ENCODE peak calls at places on chromosomes 13 and 19, in four cellular contexts. J, G, R and F are unnamed samples.

GRCh38 chr19:47176627-47177090 is 46.0 kb downstream of the SAE1 start:
- DNase-seq in J (no peak), R (no peak), G (no peak), F (no peak)

GRCh38 chr19:16369664-16370576 is 45.3 kb downstream of the KLF2 start:
- DNase-seq in G (no peak), J (no peak), R (no peak), F (no peak)

GRCh38 chr19:10878253-10878652 is 6.9 kb downstream of the CARM1 start:
- DNase-seq in J (no peak), G (no peak), R (no peak), F (no peak)

GRCh38 chr13:51912091-51912490 is 50.3 kb downstream of the CCDC70 start:
- DNase-seq in J (no peak), G (no peak), R (no peak), F (no peak)

GRCh38 chr13:21683034-21683733 is 12.3 kb downstream of the FGF9 start:
- DNase-seq in J (no peak), R (no peak), G (no peak), F (no peak)

GRCh38 chr13:33276581-33276980 is 9.0 kb downstream of the STARD13 start:
- DNase-seq in J (no peak), R (no peak), G (no peak), F (no peak)

GRCh38 chr19:52991484-52991883 is 22.2 kb upstream of the ERVV-1 start:
- DNase-seq in G (no peak), R (no peak), J (no peak), F (no peak)

GRCh38 chr19:38711726-38712153 is 32.5 kb downstream of the CAPN12 start:
- DNase-seq in R (no peak), G (no peak), J (no peak), F (no peak)

GRCh38 chr19:35106898-35107540 is 8.6 kb upstream of the FXYD3 start:
- DNase-seq in J (no peak), G (no peak), R (no peak), F (no peak)

GRCh38 chr13:82688400-82688999 is 1193.8 kb downstream of the SLITRK1 start:
- DNase-seq in R (no peak), J (no peak), G (no peak), F (no peak)

GRCh38 chr13:61777281-61777680 is 361.6 kb upstream of the PCDH20 start:
- DNase-seq in J (no peak), G (no peak), R (no peak), F (no peak)

GRCh38 chr19:3670258-3670795 is 29.9 kb downstream of the PIP5K1C start:
- DNase-seq in J (no peak), G (no peak), R (no peak), F (no peak)

GRCh38 chr13:98468352-98468751 is 108.6 kb downstream of the STK24 start:
- DNase-seq in J (no peak), R (no peak), G (no peak), F (no peak)
- TF ChIP-seq CHD2 in J (no peak), R (no peak), G (no peak), F (no peak)

DNA sequence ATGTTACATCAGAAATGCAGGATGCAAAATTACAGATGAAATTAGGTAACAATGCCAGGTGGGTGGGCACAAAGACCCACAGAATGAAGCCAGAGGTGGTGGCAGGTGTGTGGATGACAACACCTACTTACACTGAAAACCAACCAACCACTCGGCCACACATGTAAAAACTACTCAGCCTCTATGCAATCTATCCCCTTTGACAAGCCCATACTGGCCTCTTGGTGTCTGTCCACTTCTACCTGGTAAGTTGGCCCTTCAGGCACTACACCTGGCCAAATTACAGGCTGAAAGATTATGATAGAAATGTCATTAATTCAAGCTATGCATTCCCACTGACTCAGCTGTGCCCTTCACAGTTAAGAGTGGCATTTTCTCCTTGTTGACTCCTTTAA is 50.0 kb downstream of the BRD4 start:
- DNase-seq in R (no peak), J (no peak), G (no peak), F (no peak)
- TF ChIP-seq CHD2 in R (no peak), J (no peak), G (no peak), F (no peak)

GRCh38 chr19:2049741-2050348 is 1.2 kb downstream of the MKNK2 start:
- DNase-seq in G (no peak), R (no peak), J (peak; percentile 75), F (no peak)
- TF ChIP-seq CHD2 in G (no peak), R (no peak), J (no peak), F (no peak)

GRCh38 chr13:101627556-101627943 is 175.1 kb downstream of the ITGBL1 start:
- DNase-seq in R (no peak), J (no peak), G (no peak), F (no peak)
- TF ChIP-seq CHD2 in R (no peak), J (no peak), G (no peak), F (no peak)

GRCh38 chr13:36438594-36439483 is 6.5 kb downstream of the CCNA1 start:
- DNase-seq in J (no peak), R (no peak), G (no peak), F (no peak)
- TF ChIP-seq CHD2 in J (no peak), R (no peak), G (no peak), F (no peak)

DNA sequence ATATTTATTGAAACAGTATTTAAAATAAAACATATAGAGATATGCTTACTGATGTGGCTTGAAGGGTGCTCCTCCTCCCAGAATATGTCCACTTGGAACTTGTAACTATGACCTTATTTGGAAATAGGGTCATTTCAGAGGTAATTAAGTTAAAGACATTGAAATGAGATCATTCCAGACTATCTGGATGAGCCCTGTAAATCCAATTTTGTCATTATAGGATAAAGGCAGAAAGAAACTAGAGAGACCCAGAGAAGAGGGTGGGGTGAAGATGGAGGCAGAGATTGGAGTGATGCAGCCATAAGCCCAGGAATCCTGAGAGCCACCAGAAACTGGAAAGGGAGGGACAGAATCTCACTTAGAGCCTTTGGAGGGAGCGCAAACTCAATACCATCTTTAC is 243.2 kb downstream of the OXGR1 start:
- DNase-seq in J (no peak), G (no peak), R (no peak), F (no peak)
- TF ChIP-seq CHD2 in J (no peak), G (no peak), R (no peak), F (no peak)

DNA sequence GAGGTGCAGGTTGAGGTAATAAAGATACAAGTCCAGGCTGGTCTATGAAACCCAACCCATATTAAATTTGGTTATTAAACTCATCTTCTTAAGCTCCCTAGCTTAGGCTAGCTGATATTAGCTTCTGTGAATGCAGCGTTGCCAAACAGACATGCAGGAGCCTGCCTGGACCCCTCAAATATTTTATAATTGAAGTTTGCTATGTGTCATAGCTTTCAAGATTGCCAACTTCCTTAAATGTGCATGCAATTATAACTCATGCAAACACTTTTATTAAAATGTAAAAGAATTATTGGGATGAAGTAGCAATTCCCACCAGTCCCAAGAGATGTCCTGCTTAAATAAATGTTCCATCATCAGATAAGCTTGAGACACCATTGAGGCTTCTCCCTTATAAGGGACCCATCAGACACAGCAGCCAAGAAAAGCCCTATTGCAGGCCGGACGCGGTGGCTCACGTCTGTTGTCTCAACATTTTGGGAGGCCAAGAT is 51.3 kb downstream of the MBNL2 start:
- DNase-seq in J (no peak), G (no peak), R (no peak), F (no peak)
- TF ChIP-seq CHD2 in J (no peak), G (no peak), R (no peak), F (no peak)

GRCh38 chr13:77353980-77354379 is 27.1 kb upstream of the MYCBP2 start:
- DNase-seq in R (no peak), J (no peak), G (no peak), F (no peak)

GRCh38 chr13:77359171-77359570 is 32.3 kb upstream of the MYCBP2 start:
- DNase-seq in G (no peak), J (no peak), R (no peak), F (no peak)

GRCh38 chr13:77356155-77356554 is 29.3 kb upstream of the MYCBP2 start:
- DNase-seq in R (no peak), G (no peak), J (no peak), F (no peak)

GRCh38 chr13:77360032-77360431 is 33.1 kb upstream of the MYCBP2 start:
- DNase-seq in J (no peak), R (no peak), G (no peak), F (no peak)

GRCh38 chr13:77358001-77358400 is 31.1 kb upstream of the MYCBP2 start:
- DNase-seq in R (no peak), J (no peak), G (no peak), F (no peak)
- TF ChIP-seq CHD2 in R (no peak), J (no peak), G (no peak), F (no peak)

GRCh38 chr19:48900477-48901452 is 653 bp downstream of the NUCB1 start:
- DNase-seq in G (no peak), R (no peak), J (peak; percentile 29), F (no peak)
- TF ChIP-seq CHD2 in G (no peak), R (no peak), J (no peak), F (no peak)